ENCODE peak calls at places on chromosomes 16 and 17, in ten cellular contexts. X, O, L, D, R, G, I, N, C and M are unnamed samples.

GRCh38 chr17:8490256-8491023 is 54.8 kb downstream of the NDEL1 start:
- DNase-seq in X (no peak), N (no peak), R (no peak), I (no peak), O (no peak), D (no peak), C (peak; percentile 48), G (no peak), L (no peak), M (no peak)

GRCh38 chr17:79919164-79919585 is 79.9 kb upstream of the CBX4 start:
- DNase-seq in X (peak; percentile 99), D (peak; percentile 91), I (peak; percentile 94), N (peak; percentile 93), R (peak; percentile 62), G (no peak), O (no peak), C (peak; percentile 94), L (peak; percentile 92), M (no peak)

GRCh38 chr17:4900231-4901107 is 1.1 kb downstream of the C17orf107 start:
- DNase-seq in D (no peak), O (no peak), X (peak; percentile 51), I (peak; percentile 56), G (peak; percentile 74), L (no peak), R (no peak), C (no peak), N (no peak), M (no peak)

GRCh38 chr17:2932946-2933345 is 130.5 kb downstream of the OR1D5 start:
- DNase-seq in G (no peak), R (no peak), N (no peak), D (no peak), X (no peak), I (no peak), O (no peak), L (no peak), C (no peak), M (no peak)

GRCh38 chr16:64090327-64090726 is 1031.5 kb downstream of the CDH11 start:
- DNase-seq in D (no peak), N (no peak), X (no peak), C (no peak), I (no peak), R (no peak), L (no peak), G (no peak), O (no peak), M (no peak)

GRCh38 chr17:80034977-80035686 is 540 bp downstream of the TBC1D16 start:
- DNase-seq in L (no peak), C (no peak), R (no peak), X (no peak), G (no peak), O (peak; percentile 43), D (no peak), N (no peak), I (peak; percentile 54), M (no peak)

GRCh38 chr16:20969386-20969785 is 68.8 kb downstream of the LYRM1 start:
- DNase-seq in G (no peak), X (no peak), R (no peak), O (no peak), D (no peak), N (no peak), I (no peak), L (no peak), C (no peak), M (no peak)

GRCh38 chr17:7929158-7930029 is at the start of gene KCNAB3:
- DNase-seq in I (peak; percentile 42), C (peak; percentile 69), G (peak; percentile 58), N (peak; percentile 79), D (peak; percentile 64), R (peak; percentile 71), X (no peak), O (peak; percentile 69), L (peak; percentile 72), M (no peak)

GRCh38 chr17:31527606-31528005 is 136.1 kb downstream of the RAB11FIP4 start:
- DNase-seq in I (no peak), L (no peak), R (no peak), O (peak; percentile 55), C (no peak), G (no peak), X (no peak), N (no peak), D (no peak), M (no peak)

GRCh38 chr17:5840811-5841446 is 229.2 kb upstream of the WSCD1 start:
- DNase-seq in I (no peak), D (no peak), L (no peak), N (no peak), C (no peak), O (no peak), G (no peak), X (no peak), R (no peak), M (peak; percentile 87)

GRCh38 chr17:63601439-63602371 is 1.0 kb downstream of the TACO1 start:
- DNase-seq in D (no peak), N (no peak), C (no peak), R (no peak), L (no peak), I (peak; percentile 56), O (peak; percentile 32), X (no peak), G (no peak), M (no peak)

GRCh38 chr16:11481987-11482386 is 104.7 kb downstream of the LITAF start:
- DNase-seq in X (no peak), C (no peak), L (no peak), I (no peak), D (no peak), G (no peak), R (no peak), O (peak; percentile 95), N (no peak), M (no peak)

GRCh38 chr16:82585675-82586074 is 41.1 kb upstream of the CDH13 start:
- DNase-seq in O (peak; percentile 88), G (no peak), N (no peak), R (no peak), D (no peak), X (no peak), I (no peak), L (no peak), C (no peak), M (no peak)

GRCh38 chr16:23876256-23876896 is 40.6 kb downstream of the PRKCB start:
- DNase-seq in O (no peak), C (no peak), R (no peak), L (no peak), N (no peak), D (no peak), G (no peak), I (no peak), X (no peak), M (no peak)

GRCh38 chr17:14282700-14283099 is 18.2 kb upstream of the HS3ST3B1 start:
- DNase-seq in N (no peak), R (no peak), L (no peak), G (no peak), C (no peak), I (no peak), D (no peak), O (no peak), X (no peak), M (peak; percentile 24)

DNA sequence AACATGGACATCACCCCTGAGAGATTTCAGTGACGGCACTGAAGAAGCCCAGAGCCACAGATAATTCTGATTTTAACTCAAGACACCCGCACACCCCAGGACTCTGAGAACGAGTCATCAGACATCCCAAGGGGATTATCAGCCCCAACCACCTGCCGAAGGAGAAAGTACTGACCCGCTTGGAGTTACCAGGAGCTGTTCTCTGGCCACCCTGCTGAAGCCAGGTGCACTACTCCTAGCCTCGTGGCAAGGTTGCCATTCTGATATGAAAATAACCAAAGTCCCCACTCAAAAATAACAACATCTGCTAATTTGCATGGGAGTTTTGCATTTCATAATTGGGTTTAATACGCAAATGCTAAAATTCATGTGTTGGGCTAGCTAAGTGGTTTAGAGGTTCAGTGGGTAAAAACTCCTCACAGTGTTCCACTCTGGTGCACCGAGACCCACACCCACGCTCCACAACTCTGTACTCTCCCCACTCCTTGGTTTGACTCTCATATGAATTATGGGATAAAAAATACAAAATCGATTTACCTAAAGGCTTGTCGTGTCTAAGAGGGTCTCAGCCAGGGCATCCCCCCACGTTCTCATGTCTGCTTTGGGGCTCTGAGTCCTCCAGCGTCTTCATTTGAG is 143.0 kb upstream of the NOL11 start:
- DNase-seq in X (no peak), G (no peak), O (no peak), R (no peak), C (peak; percentile 30), N (peak; percentile 21), L (no peak), D (no peak), I (no peak), M (peak; percentile 77)
- TF ChIP-seq POLR2A in X (no peak), G (no peak), O (no peak), R (no peak), C (no peak), N (no peak), L (no peak), D (no peak), I (no peak), M (no peak)

DNA sequence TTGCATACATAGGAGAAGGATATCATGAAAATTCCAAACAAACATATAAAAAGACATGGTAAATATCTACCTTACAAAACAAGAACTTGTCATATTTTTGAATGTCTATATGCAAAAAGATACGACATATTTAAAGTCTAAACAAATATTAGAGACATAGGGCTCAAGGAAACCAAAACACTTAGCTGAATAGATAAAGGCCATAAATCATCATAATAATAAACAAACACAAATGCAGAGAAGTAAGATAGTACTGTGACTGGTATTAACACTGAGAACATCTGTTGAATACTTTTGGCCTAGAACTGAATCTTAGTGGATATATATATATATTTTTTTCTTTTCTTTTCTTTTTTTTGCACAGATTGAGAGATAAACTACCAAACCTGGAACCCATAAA is 435.8 kb downstream of the KCNJ18 start:
- DNase-seq in I (no peak), C (no peak), L (no peak), D (no peak), O (no peak), R (no peak), X (no peak), G (no peak), N (no peak), M (no peak)
- H3K9me3 ChIP-seq in I (peaks cover 17% of the 10 kb centered on the region), C (no peaks in the 10 kb centered on the region), L (peaks cover 9% of the 10 kb centered on the region), D (no peaks in the 10 kb centered on the region), O (peaks cover 2% of the 10 kb centered on the region), R (no peaks in the 10 kb centered on the region), X (peaks cover 14% of the 10 kb centered on the region), G (peaks cover 14% of the 10 kb centered on the region), N (no peaks in the 10 kb centered on the region), M (no peaks in the 10 kb centered on the region)

GRCh38 chr16:76577003-76577402 is 299.8 kb downstream of the CNTNAP4 start:
- DNase-seq in R (no peak), I (no peak), C (no peak), N (no peak), D (no peak), O (no peak), L (no peak), X (no peak), G (no peak), M (no peak)
- TF ChIP-seq POLR2A in R (no peak), I (no peak), C (no peak), N (no peak), D (no peak), O (no peak), L (no peak), X (no peak), G (no peak), M (no peak)

DNA sequence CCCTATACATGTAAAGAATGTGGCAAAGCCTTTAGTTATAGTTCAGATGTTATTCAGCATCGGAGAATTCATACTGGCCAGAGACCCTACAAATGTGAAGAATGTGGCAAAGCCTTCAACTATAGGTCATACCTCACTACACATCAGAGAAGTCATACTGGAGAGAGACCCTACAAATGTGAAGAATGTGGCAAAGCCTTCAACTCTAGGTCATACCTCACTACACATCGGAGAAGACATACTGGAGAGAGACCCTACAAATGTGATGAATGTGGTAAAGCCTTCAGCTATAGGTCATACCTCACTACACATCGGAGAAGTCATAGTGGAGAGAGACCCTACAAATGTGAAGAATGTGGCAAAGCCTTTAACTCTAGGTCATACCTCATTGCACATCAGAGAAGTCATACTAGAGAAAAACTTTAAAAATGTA is 42.5 kb downstream of the ZNF267 start:
- DNase-seq in O (no peak), C (no peak), R (no peak), L (no peak), X (no peak), D (no peak), I (no peak), G (no peak), N (no peak), M (no peak)
- H3K9me3 ChIP-seq in O (peaks cover 55% of the 10 kb centered on the region), C (no peaks in the 10 kb centered on the region), R (no peaks in the 10 kb centered on the region), L (peaks cover 99% of the 10 kb centered on the region), X (peaks cover 100% of the 10 kb centered on the region), D (peaks cover 85% of the 10 kb centered on the region), I (peaks cover 99% of the 10 kb centered on the region), G (peaks cover 62% of the 10 kb centered on the region), N (peaks cover 70% of the 10 kb centered on the region), M (peaks cover 95% of the 10 kb centered on the region)